ENCODE peak calls at places on chromosomes 7 and 10, in seven cellular contexts. Y is brain microvascular endothelial cell, W is fibroblast of lung, S is uterus, V is body of pancreas, C is psoas muscle, D is AG04450. U is an unnamed sample. For H3K27me3, the result is how much of the 10 kb centered on the place peaks cover.

GRCh38 chr7:147509052-147509480 is 1081.5 kb upstream of the C7orf33 start:
- DNase-seq in Y (peak), W (peak), S (no peak), V (no peak), C (no peak), D (no peak), U (no peak)

GRCh38 chr10:48938990-48939536 is 577 bp downstream of the LRRC18 start:
- DNase-seq in Y (no peak), W (no peak), S (no peak), V (no peak), C (no peak), D (no peak), U (no peak)

GRCh38 chr10:123569436-123570010 is 96.6 kb upstream of the GPR26 start:
- DNase-seq in Y (no peak), W (no peak), S (no peak), V (no peak), C (no peak), D (no peak), U (no peak)

GRCh38 chr7:152095771-152096170 is 70.3 kb downstream of the GALNT11 start:
- DNase-seq in Y (no peak), W (no peak), S (no peak), V (no peak), C (no peak), D (no peak), U (no peak)

GRCh38 chr7:137774793-137775201 is 72.0 kb downstream of the DGKI start:
- DNase-seq in Y (peak), W (peak), S (no peak), V (no peak), C (no peak), D (no peak), U (peak)

GRCh38 chr10:98436704-98437103 is 10.0 kb downstream of the HPS1 start:
- DNase-seq in Y (no peak), W (no peak), S (no peak), V (no peak), C (no peak), D (no peak), U (no peak)

GRCh38 chr7:142452791-142453190 is 194.9 kb upstream of the PRSS58 start:
- DNase-seq in Y (no peak), W (no peak), S (no peak), V (no peak), C (no peak), D (no peak), U (no peak)

GRCh38 chr7:107469836-107470416 is at the start of gene GPR22:
- DNase-seq in Y (no peak), W (no peak), S (no peak), V (no peak), C (no peak), D (no peak), U (no peak)

GRCh38 chr7:94434031-94434430 is 39.3 kb downstream of the COL1A2 start:
- DNase-seq in Y (no peak), W (peak), S (no peak), V (no peak), C (no peak), D (no peak), U (no peak)

GRCh38 chr7:11847336-11847735 is 15.3 kb upstream of the THSD7A start:
- DNase-seq in Y (no peak), W (peak), S (no peak), V (no peak), C (no peak), D (no peak), U (no peak)

GRCh38 chr7:139635521-139636240 is 112.2 kb downstream of the CLEC2L start:
- DNase-seq in Y (no peak), W (no peak), S (no peak), V (no peak), C (no peak), D (no peak), U (no peak)

GRCh38 chr10:784759-785538 is 95.5 kb upstream of the DIP2C start:
- DNase-seq in Y (peak), W (peak), S (peak), V (peak), C (peak), D (peak), U (peak)

GRCh38 chr10:14837003-14837755 is 658 bp downstream of the CDNF start:
- DNase-seq in Y (no peak), W (no peak), S (no peak), V (no peak), C (no peak), D (peak), U (no peak)

GRCh38 chr7:43693687-43694398 is 35.5 kb downstream of the COA1 start:
- DNase-seq in Y (peak), W (peak), S (no peak), V (no peak), C (no peak), D (no peak), U (peak)

GRCh38 chr7:158948376-158948775 is 92.0 kb downstream of the DYNC2I1 start:
- DNase-seq in Y (no peak), W (no peak), S (no peak), V (no peak), C (no peak), D (no peak), U (no peak)

GRCh38 chr7:54722502-54722901 is 36.5 kb downstream of the SEC61G start:
- DNase-seq in Y (no peak), W (no peak), S (no peak), V (no peak), C (no peak), D (no peak), U (no peak)

GRCh38 chr10:84510121-84510520 is 181.7 kb downstream of the CCSER2 start:
- DNase-seq in Y (peak), W (peak), S (no peak), V (no peak), C (no peak), D (peak), U (peak)

GRCh38 chr10:84511709-84512108 is 183.3 kb downstream of the CCSER2 start:
- DNase-seq in Y (no peak), W (no peak), S (no peak), V (no peak), C (no peak), D (no peak), U (no peak)

DNA sequence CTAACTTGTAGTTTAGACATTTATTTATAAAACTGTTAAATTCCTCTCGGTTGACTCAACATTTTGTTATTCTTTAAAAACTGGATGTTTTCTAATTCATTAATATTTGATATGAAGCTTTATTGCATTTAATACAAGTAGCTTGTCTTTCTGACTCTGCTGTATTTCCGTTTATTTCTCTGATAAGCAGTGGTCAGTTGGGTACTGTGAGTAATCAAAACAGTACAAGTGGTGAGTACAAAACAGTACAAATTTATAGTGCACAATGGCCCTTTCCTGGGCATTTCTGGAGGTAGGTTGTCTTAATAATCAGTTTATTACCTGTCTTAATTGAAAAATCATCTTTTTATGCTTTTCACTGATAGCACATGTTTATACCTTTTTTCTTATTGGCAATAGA is 182.7 kb downstream of the CCSER2 start:
- DNase-seq in Y (no peak), W (no peak), S (no peak), V (no peak), C (no peak), D (no peak), U (no peak)
- H3K27ac ChIP-seq in Y (peak), W (no peak), S (no peak), V (no peak), C (no peak), D (no peak), U (no peak)

GRCh38 chr10:131350245-131350644 is 38.7 kb upstream of the TCERG1L start:
- DNase-seq in Y (no peak), W (no peak), S (no peak), V (no peak), C (no peak), D (no peak), U (no peak)
- TF ChIP-seq CTCF in Y (no peak), W (no peak), S (no peak), V (no peak), C (no peak), D (no peak), U (no peak)

GRCh38 chr7:37231613-37232012 is 217.1 kb downstream of the ELMO1 start:
- DNase-seq in Y (no peak), W (no peak), S (no peak), V (no peak), C (no peak), D (no peak), U (no peak)

GRCh38 chr7:37234334-37234733 is 214.3 kb downstream of the ELMO1 start:
- DNase-seq in Y (no peak), W (no peak), S (no peak), V (no peak), C (no peak), D (no peak), U (no peak)

GRCh38 chr7:37234928-37235327 is 213.7 kb downstream of the ELMO1 start:
- DNase-seq in Y (no peak), W (peak), S (no peak), V (peak), C (no peak), D (no peak), U (no peak)

GRCh38 chr7:37229381-37229780 is 219.3 kb downstream of the ELMO1 start:
- DNase-seq in Y (no peak), W (no peak), S (no peak), V (no peak), C (no peak), D (no peak), U (no peak)

GRCh38 chr7:37230221-37230620 is 218.4 kb downstream of the ELMO1 start:
- DNase-seq in Y (no peak), W (no peak), S (no peak), V (peak), C (peak), D (no peak), U (no peak)
- H3K27me3 ChIP-seq in Y (under half), W (under half), S (under half), V (under half), C (under half), D (under half), U (under half)

DNA sequence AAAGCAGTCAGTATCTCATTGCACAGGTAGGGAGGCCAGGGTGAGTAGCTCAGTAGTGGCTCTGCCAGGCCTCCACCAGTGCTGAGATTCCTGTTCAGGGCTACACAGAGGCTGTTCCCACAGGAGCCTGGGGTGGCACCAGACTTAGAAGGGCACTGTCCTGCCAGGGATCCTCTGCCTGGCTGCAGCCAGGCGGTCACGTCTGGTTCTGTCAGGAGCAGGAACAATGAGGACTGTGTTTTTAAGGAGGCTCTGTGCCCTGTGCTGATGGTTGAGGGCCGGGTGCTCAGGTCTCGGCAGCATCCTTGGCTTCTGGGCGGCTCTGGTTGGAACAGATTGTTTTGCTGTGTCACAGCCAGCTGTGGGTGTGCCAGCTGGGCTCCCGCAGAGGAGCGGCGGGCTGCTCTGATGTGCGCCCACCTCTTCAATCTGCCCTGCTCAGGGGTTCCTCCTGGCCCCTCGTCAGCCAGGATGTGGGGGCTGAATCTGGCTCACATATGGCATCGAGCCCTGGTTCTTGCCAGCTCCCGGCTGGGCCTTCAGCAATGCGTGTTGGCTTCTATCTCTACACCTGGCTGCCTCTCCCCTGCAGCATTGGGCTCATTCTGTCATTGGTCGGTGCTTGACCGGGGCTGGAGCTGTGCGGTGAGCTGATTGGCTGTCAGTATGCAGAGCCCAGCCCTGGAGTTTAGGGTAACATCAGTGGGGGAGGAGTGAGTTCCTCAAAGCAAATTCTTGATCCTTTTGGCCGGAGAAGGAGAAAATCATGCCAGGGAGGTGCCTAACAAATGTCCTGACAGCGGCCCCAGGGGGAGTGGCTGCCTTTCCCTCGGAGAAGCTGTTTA is 41.2 kb downstream of the TACR2 start:
- DNase-seq in Y (no peak), W (peak), S (peak), V (peak), C (peak), D (no peak), U (peak)
- H3K27ac ChIP-seq in Y (no peak), W (peak), S (peak), V (peak), C (peak), D (no peak), U (no peak)

DNA sequence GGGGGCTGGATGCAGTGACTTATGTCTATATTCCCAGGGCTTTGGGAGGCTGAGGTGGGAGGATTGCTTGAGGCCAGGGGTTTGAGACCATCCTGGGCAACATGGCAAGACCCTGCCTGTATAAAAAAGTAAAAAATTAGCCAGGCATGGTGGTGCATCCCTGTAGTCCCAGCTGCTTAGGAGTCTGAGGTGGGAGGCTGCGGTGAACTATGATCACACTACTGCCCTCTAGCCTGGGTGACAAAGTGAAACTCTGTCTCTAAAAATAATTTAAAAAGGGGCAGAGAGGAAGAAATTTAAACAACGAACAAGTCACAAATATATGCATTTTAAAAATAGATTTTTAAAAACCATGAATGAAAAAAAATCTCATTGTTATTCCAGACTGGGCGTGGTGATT is 46.2 kb upstream of the FEZF1 start:
- DNase-seq in Y (no peak), W (no peak), S (no peak), V (no peak), C (no peak), D (no peak), U (no peak)
- TF ChIP-seq CTCF in Y (no peak), W (no peak), S (no peak), V (no peak), C (no peak), D (no peak), U (no peak)

GRCh38 chr7:121327671-121328070 is 1.1 kb upstream of the WNT16 start:
- DNase-seq in Y (no peak), W (no peak), S (no peak), V (no peak), C (no peak), D (no peak), U (no peak)
- H3K27me3 ChIP-seq in Y (under half), W (under half), S (under half), V (under half), C (under half), D (under half), U (half or more)

DNA sequence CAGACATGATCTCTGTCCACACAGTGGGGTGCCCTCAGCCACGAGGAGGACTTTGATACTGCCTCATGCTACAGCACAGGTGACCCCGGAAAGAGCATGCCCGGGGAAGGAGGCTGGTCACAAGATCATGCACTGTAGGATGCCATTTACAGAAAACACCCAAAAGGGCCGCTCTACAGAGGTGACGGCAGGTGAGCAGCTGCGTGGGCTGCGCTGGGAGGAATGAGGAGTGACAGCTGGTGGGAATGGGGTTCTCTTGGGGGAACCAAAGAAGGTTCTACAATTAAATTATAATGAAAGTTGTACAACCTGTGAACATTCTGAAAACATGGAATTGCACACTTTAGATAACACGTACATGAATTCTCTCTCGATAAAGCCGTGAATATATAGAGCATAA is 12.0 kb downstream of the INTS1 start:
- DNase-seq in Y (no peak), W (no peak), S (no peak), V (no peak), C (no peak), D (no peak), U (no peak)
- H3K27ac ChIP-seq in Y (no peak), W (no peak), S (no peak), V (no peak), C (no peak), D (no peak), U (no peak)

U was measured in foreskin keratinocyte.